ENCODE peak calls at places on chromosomes 12 and 14, in five cellular contexts. H, J, U, T and N are unnamed samples.

GRCh38 chr12:30985814-30986452 is 59.4 kb downstream of the TSPAN11 start:
- DNase-seq in H (peak), J (peak), U (no peak), T (no peak), N (peak)

GRCh38 chr14:59265808-59266207 is 77.3 kb downstream of the DAAM1 start:
- DNase-seq in H (no peak), J (no peak), U (no peak), T (no peak), N (peak)

GRCh38 chr12:9340422-9341259 is 132.4 kb upstream of the PZP start:
- DNase-seq in H (no peak), J (peak), U (no peak), T (no peak), N (no peak)

GRCh38 chr12:85659754-85660530 is 176.3 kb downstream of the RASSF9 start:
- DNase-seq in H (no peak), J (no peak), U (no peak), T (no peak), N (no peak)

GRCh38 chr12:78442454-78442801 is 422.1 kb upstream of the SYT1 start:
- DNase-seq in H (no peak), J (peak), U (no peak), T (no peak), N (no peak)

GRCh38 chr12:66438601-66439000 is 136.3 kb downstream of the HELB start:
- DNase-seq in H (no peak), J (peak), U (no peak), T (peak), N (no peak)

GRCh38 chr12:99154264-99154982 is 493.1 kb upstream of the GARIN6 start:
- DNase-seq in H (peak), J (no peak), U (no peak), T (no peak), N (no peak)

GRCh38 chr12:94405378-94406116 is 54.1 kb downstream of the CEP83 start:
- DNase-seq in H (no peak), J (peak), U (no peak), T (no peak), N (no peak)

GRCh38 chr14:94769413-94770250 is at the start of gene GSC:
- DNase-seq in H (peak), J (peak), U (no peak), T (no peak), N (peak)

GRCh38 chr12:52029686-52030085 is 21.6 kb upstream of the NR4A1 start:
- DNase-seq in H (peak), J (no peak), U (no peak), T (no peak), N (no peak)

GRCh38 chr12:55280991-55281390 is 15.4 kb downstream of the OR6C6 start:
- DNase-seq in H (no peak), J (no peak), U (no peak), T (no peak), N (no peak)

GRCh38 chr12:1203735-1204019 is 212.7 kb downstream of the ERC1 start:
- DNase-seq in H (no peak), J (peak), U (no peak), T (no peak), N (no peak)

GRCh38 chr12:32794281-32794680 is 38.6 kb upstream of the YARS2 start:
- DNase-seq in H (no peak), J (no peak), U (no peak), T (no peak), N (no peak)

GRCh38 chr14:61553730-61554641 is 141.3 kb upstream of the HIF1A start:
- DNase-seq in H (peak), J (peak), U (no peak), T (peak), N (no peak)

GRCh38 chr14:95316826-95317225 is 2.9 kb downstream of the CLMN start:
- DNase-seq in H (peak), J (no peak), U (no peak), T (no peak), N (no peak)

GRCh38 chr14:68405959-68406358 is 386.9 kb downstream of the ZFP36L1 start:
- DNase-seq in H (no peak), J (peak), U (no peak), T (no peak), N (no peak)

GRCh38 chr14:68604822-68605221 is 188.0 kb downstream of the ZFP36L1 start:
- DNase-seq in H (no peak), J (no peak), U (no peak), T (no peak), N (no peak)

GRCh38 chr12:92012691-92013090 is 133.0 kb downstream of the BTG1 start:
- DNase-seq in H (no peak), J (no peak), U (no peak), T (no peak), N (no peak)

GRCh38 chr12:43696154-43696553 is 62.4 kb downstream of the PUS7L start:
- DNase-seq in H (no peak), J (no peak), U (no peak), T (no peak), N (no peak)

GRCh38 chr14:100892496-100893227 is 10.9 kb downstream of the RTL1 start:
- DNase-seq in H (no peak), J (no peak), U (no peak), T (no peak), N (no peak)

GRCh38 chr12:53485955-53486729 is 13.1 kb downstream of the MAP3K12 start:
- DNase-seq in H (no peak), J (no peak), U (no peak), T (no peak), N (no peak)

GRCh38 chr14:77866932-77867331 is 67.0 kb downstream of the ADCK1 start:
- DNase-seq in H (no peak), J (no peak), U (no peak), T (no peak), N (no peak)

GRCh38 chr12:6532927-6533652 is 1.2 kb upstream of the GAPDH start:
- DNase-seq in H (peak), J (peak), U (no peak), T (no peak), N (peak)

GRCh38 chr12:105562727-105563072 is 232.2 kb downstream of the C12orf75 start:
- DNase-seq in H (no peak), J (no peak), U (no peak), T (no peak), N (no peak)

GRCh38 chr14:72129283-72129682 is 197.1 kb downstream of the RGS6 start:
- DNase-seq in H (no peak), J (no peak), U (no peak), T (no peak), N (no peak)

GRCh38 chr12:132066345-132066685 is 77.8 kb downstream of the DDX51 start:
- DNase-seq in H (no peak), J (no peak), U (peak), T (no peak), N (peak)

GRCh38 chr12:104909761-104910160 is 48.3 kb downstream of the SLC41A2 start:
- DNase-seq in H (no peak), J (peak), U (no peak), T (no peak), N (no peak)